ENCODE peak calls at places on chromosomes 11 and 22, in five cellular contexts. One of them, this sample, is unnamed.

GRCh38 chr11:62614275-62614674 is 1.2 kb downstream of the ROM1 start:
- DNase-seq in NCI-H2029 treated with DMSO at 0.1 percent for 48 hours: no peak
- DNase-seq in RPMI8226: peak
- DNase-seq in GM23248: peak
- DNase-seq in type B pancreatic cell: no peak
- DNase-seq in this sample: no peak

GRCh38 chr11:79672786-79673185 is 232.0 kb upstream of the TENM4 start:
- DNase-seq in NCI-H2029 treated with DMSO at 0.1 percent for 48 hours: no peak
- DNase-seq in RPMI8226: no peak
- DNase-seq in GM23248: no peak
- DNase-seq in type B pancreatic cell: no peak
- DNase-seq in this sample: no peak

GRCh38 chr11:118907051-118907748 is 18.5 kb downstream of the BCL9L start:
- DNase-seq in NCI-H2029 treated with DMSO at 0.1 percent for 48 hours: peak
- DNase-seq in RPMI8226: peak
- DNase-seq in GM23248: peak
- DNase-seq in type B pancreatic cell: peak
- DNase-seq in this sample: peak

GRCh38 chr11:64453466-64453865 is 94.5 kb downstream of the RPS6KA4 start:
- DNase-seq in NCI-H2029 treated with DMSO at 0.1 percent for 48 hours: no peak
- DNase-seq in RPMI8226: no peak
- DNase-seq in GM23248: no peak
- DNase-seq in type B pancreatic cell: no peak
- DNase-seq in this sample: no peak

GRCh38 chr11:43758942-43759341 is 78.4 kb downstream of the HSD17B12 start:
- DNase-seq in NCI-H2029 treated with DMSO at 0.1 percent for 48 hours: no peak
- DNase-seq in RPMI8226: no peak
- DNase-seq in GM23248: no peak
- DNase-seq in type B pancreatic cell: no peak
- DNase-seq in this sample: no peak

GRCh38 chr11:131868769-131869482 is 498.5 kb downstream of the NTM start:
- DNase-seq in NCI-H2029 treated with DMSO at 0.1 percent for 48 hours: no peak
- DNase-seq in RPMI8226: no peak
- DNase-seq in GM23248: no peak
- DNase-seq in type B pancreatic cell: no peak
- DNase-seq in this sample: no peak

GRCh38 chr22:38132136-38132535 is 21.7 kb upstream of the BAIAP2L2 start:
- DNase-seq in NCI-H2029 treated with DMSO at 0.1 percent for 48 hours: no peak
- DNase-seq in RPMI8226: no peak
- DNase-seq in GM23248: no peak
- DNase-seq in type B pancreatic cell: no peak
- DNase-seq in this sample: no peak

GRCh38 chr11:28581286-28582242 is 473.4 kb downstream of the METTL15 start:
- DNase-seq in NCI-H2029 treated with DMSO at 0.1 percent for 48 hours: no peak
- DNase-seq in RPMI8226: no peak
- DNase-seq in GM23248: peak
- DNase-seq in type B pancreatic cell: no peak
- DNase-seq in this sample: peak

This sample was measured in RPMI7951.